ENCODE peak calls at places on chromosomes 7 and 10, in seven cellular contexts. One of them, this sample, is unnamed.

GRCh38 chr10:29411666-29412335 is 122.9 kb downstream of the LYZL1 start:
- DNase-seq in fibroblast of mammary gland: no peak
- DNase-seq in tibial nerve: no peak
- DNase-seq in foreskin fibroblast: no peak
- DNase-seq in HFF-Myc: no peak
- DNase-seq in GM06990: no peak
- DNase-seq in choroid plexus epithelial cell: peak
- DNase-seq in this sample: no peak

GRCh38 chr10:51244739-51245138 is 170.5 kb downstream of the PRKG1 start:
- DNase-seq in fibroblast of mammary gland: peak
- DNase-seq in tibial nerve: no peak
- DNase-seq in foreskin fibroblast: peak
- DNase-seq in HFF-Myc: no peak
- DNase-seq in GM06990: no peak
- DNase-seq in choroid plexus epithelial cell: peak
- DNase-seq in this sample: no peak

GRCh38 chr7:130667593-130668257 is 823 bp downstream of the COPG2 start:
- DNase-seq in fibroblast of mammary gland: peak
- DNase-seq in tibial nerve: peak
- DNase-seq in foreskin fibroblast: peak
- DNase-seq in HFF-Myc: no peak
- DNase-seq in GM06990: no peak
- DNase-seq in choroid plexus epithelial cell: no peak
- DNase-seq in this sample: no peak

GRCh38 chr7:82050134-82050533 is 280.3 kb upstream of the HGF start:
- DNase-seq in fibroblast of mammary gland: peak
- DNase-seq in tibial nerve: no peak
- DNase-seq in foreskin fibroblast: peak
- DNase-seq in HFF-Myc: peak
- DNase-seq in GM06990: no peak
- DNase-seq in choroid plexus epithelial cell: peak
- DNase-seq in this sample: no peak

GRCh38 chr10:123790132-123790885 is 101.3 kb downstream of the CPXM2 start:
- DNase-seq in fibroblast of mammary gland: no peak
- DNase-seq in tibial nerve: no peak
- DNase-seq in foreskin fibroblast: no peak
- DNase-seq in HFF-Myc: no peak
- DNase-seq in GM06990: no peak
- DNase-seq in choroid plexus epithelial cell: no peak
- DNase-seq in this sample: no peak

GRCh38 chr7:26112341-26112740 is 39.7 kb upstream of the NFE2L3 start:
- DNase-seq in fibroblast of mammary gland: no peak
- DNase-seq in tibial nerve: no peak
- DNase-seq in foreskin fibroblast: no peak
- DNase-seq in HFF-Myc: no peak
- DNase-seq in GM06990: no peak
- DNase-seq in choroid plexus epithelial cell: no peak
- DNase-seq in this sample: no peak

GRCh38 chr7:94602181-94602580 is 53.8 kb downstream of the SGCE start:
- DNase-seq in fibroblast of mammary gland: peak
- DNase-seq in tibial nerve: no peak
- DNase-seq in foreskin fibroblast: peak
- DNase-seq in HFF-Myc: no peak
- DNase-seq in GM06990: no peak
- DNase-seq in choroid plexus epithelial cell: peak
- DNase-seq in this sample: no peak

GRCh38 chr10:16787361-16787791 is 29.8 kb downstream of the RSU1 start:
- DNase-seq in fibroblast of mammary gland: no peak
- DNase-seq in tibial nerve: no peak
- DNase-seq in foreskin fibroblast: no peak
- DNase-seq in HFF-Myc: no peak
- DNase-seq in GM06990: no peak
- DNase-seq in choroid plexus epithelial cell: no peak
- DNase-seq in this sample: peak

GRCh38 chr10:129397198-129397974 is 69.7 kb upstream of the MGMT start:
- DNase-seq in fibroblast of mammary gland: no peak
- DNase-seq in tibial nerve: no peak
- DNase-seq in foreskin fibroblast: no peak
- DNase-seq in HFF-Myc: no peak
- DNase-seq in GM06990: no peak
- DNase-seq in choroid plexus epithelial cell: no peak
- DNase-seq in this sample: no peak

GRCh38 chr10:86715836-86716235 is 40.6 kb upstream of the BMPR1A start:
- DNase-seq in fibroblast of mammary gland: no peak
- DNase-seq in tibial nerve: no peak
- DNase-seq in foreskin fibroblast: no peak
- DNase-seq in HFF-Myc: no peak
- DNase-seq in GM06990: no peak
- DNase-seq in choroid plexus epithelial cell: no peak
- DNase-seq in this sample: no peak

DNA sequence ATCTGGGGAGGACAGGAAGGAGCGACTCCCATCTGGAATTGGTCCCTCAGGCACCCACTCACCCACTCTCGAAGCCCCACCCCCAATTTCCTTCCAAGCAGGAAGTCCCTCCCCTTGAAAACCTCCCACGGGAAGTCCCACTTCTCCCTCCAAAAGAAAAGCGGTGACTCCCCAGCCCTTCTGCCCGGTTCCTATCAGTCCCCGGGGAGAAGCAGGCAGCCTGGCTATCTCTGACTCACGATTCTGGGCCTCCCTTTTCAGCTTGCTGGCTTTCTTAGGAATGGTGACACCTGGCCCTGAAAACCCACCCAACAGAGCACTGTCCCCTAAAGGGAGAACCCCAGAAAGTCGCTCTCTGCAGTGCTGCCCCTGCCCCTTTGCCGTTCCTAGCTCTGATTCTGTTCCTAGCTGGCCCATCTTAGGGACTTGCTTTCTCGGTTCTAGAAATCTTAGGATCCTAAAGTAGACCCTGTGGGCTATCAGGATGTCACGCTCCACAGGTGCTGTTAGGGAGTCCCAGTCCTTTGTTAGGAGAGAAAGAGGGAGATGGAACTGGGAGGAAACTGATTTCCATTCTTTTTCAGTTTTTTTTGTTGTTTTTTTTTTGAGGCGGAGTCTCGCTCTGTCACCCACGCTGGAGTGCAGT is 6.0 kb downstream of the TSC22D4 start:
- DNase-seq in fibroblast of mammary gland: peak
- DNase-seq in tibial nerve: no peak
- DNase-seq in foreskin fibroblast: peak
- DNase-seq in HFF-Myc: no peak
- DNase-seq in GM06990: no peak
- DNase-seq in choroid plexus epithelial cell: peak
- DNase-seq in this sample: no peak
- H3K4me3 ChIP-seq in fibroblast of mammary gland: no peak
- H3K4me3 ChIP-seq in tibial nerve: no peak
- H3K4me3 ChIP-seq in foreskin fibroblast: no peak
- H3K4me3 ChIP-seq in HFF-Myc: no peak
- H3K4me3 ChIP-seq in GM06990: no peak
- H3K4me3 ChIP-seq in choroid plexus epithelial cell: no peak
- H3K4me3 ChIP-seq in this sample: no peak

GRCh38 chr10:70053212-70053895 is 708 bp downstream of the MACROH2A2 start:
- DNase-seq in fibroblast of mammary gland: no peak
- DNase-seq in tibial nerve: no peak
- DNase-seq in foreskin fibroblast: peak
- DNase-seq in HFF-Myc: no peak
- DNase-seq in GM06990: no peak
- DNase-seq in choroid plexus epithelial cell: peak
- DNase-seq in this sample: no peak
- H3K4me3 ChIP-seq in fibroblast of mammary gland: peak
- H3K4me3 ChIP-seq in tibial nerve: peak
- H3K4me3 ChIP-seq in foreskin fibroblast: peak
- H3K4me3 ChIP-seq in HFF-Myc: peak
- H3K4me3 ChIP-seq in GM06990: no peak
- H3K4me3 ChIP-seq in choroid plexus epithelial cell: peak
- H3K4me3 ChIP-seq in this sample: peak

GRCh38 chr7:90727412-90727811 is 131.3 kb downstream of the CDK14 start:
- DNase-seq in fibroblast of mammary gland: no peak
- DNase-seq in tibial nerve: no peak
- DNase-seq in foreskin fibroblast: no peak
- DNase-seq in HFF-Myc: no peak
- DNase-seq in GM06990: no peak
- DNase-seq in choroid plexus epithelial cell: no peak
- DNase-seq in this sample: no peak
- H3K4me3 ChIP-seq in fibroblast of mammary gland: no peak
- H3K4me3 ChIP-seq in tibial nerve: no peak
- H3K4me3 ChIP-seq in foreskin fibroblast: no peak
- H3K4me3 ChIP-seq in HFF-Myc: no peak
- H3K4me3 ChIP-seq in GM06990: peak
- H3K4me3 ChIP-seq in choroid plexus epithelial cell: no peak
- H3K4me3 ChIP-seq in this sample: no peak

GRCh38 chr7:65907501-65908198 is 34.8 kb downstream of the VKORC1L1 start:
- DNase-seq in fibroblast of mammary gland: no peak
- DNase-seq in tibial nerve: no peak
- DNase-seq in foreskin fibroblast: no peak
- DNase-seq in HFF-Myc: no peak
- DNase-seq in GM06990: no peak
- DNase-seq in choroid plexus epithelial cell: peak
- DNase-seq in this sample: no peak
- H3K4me3 ChIP-seq in fibroblast of mammary gland: no peak
- H3K4me3 ChIP-seq in tibial nerve: no peak
- H3K4me3 ChIP-seq in foreskin fibroblast: no peak
- H3K4me3 ChIP-seq in HFF-Myc: no peak
- H3K4me3 ChIP-seq in GM06990: no peak
- H3K4me3 ChIP-seq in choroid plexus epithelial cell: no peak
- H3K4me3 ChIP-seq in this sample: no peak

DNA sequence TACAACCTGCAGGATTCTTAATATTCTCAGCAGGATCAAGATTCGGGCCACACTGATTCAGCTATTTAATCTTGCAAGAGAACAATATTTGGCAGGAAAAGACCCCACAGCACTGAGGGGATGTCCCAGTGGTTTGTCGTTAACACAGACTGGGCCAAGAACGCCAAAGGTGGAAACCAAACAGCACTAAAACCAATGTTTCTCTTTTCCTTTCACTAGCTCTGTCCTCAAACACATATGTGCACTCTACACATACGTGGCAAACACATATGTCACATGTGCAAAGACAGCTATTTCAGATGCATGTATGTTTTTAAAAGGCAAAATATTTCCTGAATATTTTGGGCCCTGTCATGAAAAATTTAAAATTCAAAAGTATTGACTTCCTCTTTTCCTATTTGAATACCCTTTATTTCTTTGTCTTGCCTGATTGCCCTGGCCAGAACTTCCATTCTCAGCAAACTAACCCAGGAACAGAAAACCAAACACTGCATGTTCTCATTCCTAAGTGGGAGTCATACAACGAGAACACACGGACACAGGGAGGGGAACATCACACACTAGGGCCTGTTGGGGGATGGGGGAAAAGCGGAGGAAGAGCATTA is 51.7 kb upstream of the NEBL start:
- DNase-seq in fibroblast of mammary gland: no peak
- DNase-seq in tibial nerve: no peak
- DNase-seq in foreskin fibroblast: no peak
- DNase-seq in HFF-Myc: no peak
- DNase-seq in GM06990: no peak
- DNase-seq in choroid plexus epithelial cell: no peak
- DNase-seq in this sample: no peak
- H3K4me3 ChIP-seq in fibroblast of mammary gland: no peak
- H3K4me3 ChIP-seq in tibial nerve: no peak
- H3K4me3 ChIP-seq in foreskin fibroblast: no peak
- H3K4me3 ChIP-seq in HFF-Myc: no peak
- H3K4me3 ChIP-seq in GM06990: no peak
- H3K4me3 ChIP-seq in choroid plexus epithelial cell: no peak
- H3K4me3 ChIP-seq in this sample: no peak

GRCh38 chr7:155787171-155787851 is 25.0 kb downstream of the SHH start:
- DNase-seq in fibroblast of mammary gland: no peak
- DNase-seq in tibial nerve: no peak
- DNase-seq in foreskin fibroblast: peak
- DNase-seq in HFF-Myc: no peak
- DNase-seq in GM06990: no peak
- DNase-seq in choroid plexus epithelial cell: peak
- DNase-seq in this sample: no peak
- H3K4me3 ChIP-seq in fibroblast of mammary gland: peak
- H3K4me3 ChIP-seq in tibial nerve: peak
- H3K4me3 ChIP-seq in foreskin fibroblast: peak
- H3K4me3 ChIP-seq in HFF-Myc: peak
- H3K4me3 ChIP-seq in GM06990: no peak
- H3K4me3 ChIP-seq in choroid plexus epithelial cell: peak
- H3K4me3 ChIP-seq in this sample: no peak

GRCh38 chr7:77197135-77197534 is 2.5 kb downstream of the FGL2 start:
- DNase-seq in fibroblast of mammary gland: no peak
- DNase-seq in tibial nerve: no peak
- DNase-seq in foreskin fibroblast: no peak
- DNase-seq in HFF-Myc: no peak
- DNase-seq in GM06990: no peak
- DNase-seq in choroid plexus epithelial cell: no peak
- DNase-seq in this sample: no peak

GRCh38 chr7:77200542-77200941 is 923 bp upstream of the FGL2 start:
- DNase-seq in fibroblast of mammary gland: no peak
- DNase-seq in tibial nerve: no peak
- DNase-seq in foreskin fibroblast: no peak
- DNase-seq in HFF-Myc: no peak
- DNase-seq in GM06990: no peak
- DNase-seq in choroid plexus epithelial cell: no peak
- DNase-seq in this sample: no peak

GRCh38 chr7:77202544-77202976 is 2.9 kb upstream of the FGL2 start:
- DNase-seq in fibroblast of mammary gland: no peak
- DNase-seq in tibial nerve: no peak
- DNase-seq in foreskin fibroblast: no peak
- DNase-seq in HFF-Myc: no peak
- DNase-seq in GM06990: peak
- DNase-seq in choroid plexus epithelial cell: no peak
- DNase-seq in this sample: no peak

DNA sequence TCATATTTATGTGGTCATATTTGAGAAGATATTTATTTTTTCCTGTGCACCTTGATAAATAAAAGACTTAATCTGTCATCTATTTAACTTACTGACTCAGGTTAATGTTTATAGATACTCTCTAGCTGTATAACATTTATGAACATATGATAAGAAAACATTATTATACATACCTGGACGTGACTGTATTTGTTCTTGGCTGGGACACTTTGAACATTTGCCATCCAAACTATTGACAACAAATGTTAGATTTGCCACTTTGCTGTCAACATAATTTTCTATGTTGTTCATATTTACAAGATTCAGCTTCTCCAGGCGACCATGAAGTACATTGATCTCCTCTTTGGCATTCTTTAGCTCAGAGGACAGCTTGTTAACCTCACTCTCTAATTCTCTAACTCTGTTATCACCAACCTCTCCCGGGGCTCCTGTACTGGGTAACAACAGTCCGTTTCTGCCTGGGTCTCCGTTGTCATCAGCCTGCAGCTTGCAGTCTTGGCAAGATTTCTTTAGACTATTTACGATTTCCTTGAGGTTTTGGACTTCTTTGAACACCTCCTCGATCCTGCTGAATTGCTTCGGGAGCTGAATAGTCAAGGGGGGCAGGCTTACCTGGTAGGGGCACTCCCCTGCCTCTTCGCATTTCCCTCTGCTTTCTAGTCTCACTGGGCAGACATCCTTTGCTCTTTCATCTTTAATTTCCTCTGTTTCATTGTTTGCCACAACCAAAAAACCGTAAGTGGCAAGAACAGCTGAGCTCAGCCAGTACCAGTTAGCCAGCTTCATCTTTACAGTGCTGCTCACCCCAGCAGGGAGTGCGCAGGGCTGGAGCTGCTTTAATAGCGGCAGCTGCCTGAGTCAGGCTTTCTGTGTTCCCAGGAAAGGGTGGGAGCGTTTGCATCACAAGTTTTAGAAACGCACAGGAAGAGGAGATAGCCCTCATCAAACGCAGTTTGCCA is at the start of gene FGL2:
- DNase-seq in fibroblast of mammary gland: peak
- DNase-seq in tibial nerve: peak
- DNase-seq in foreskin fibroblast: peak
- DNase-seq in HFF-Myc: no peak
- DNase-seq in GM06990: no peak
- DNase-seq in choroid plexus epithelial cell: peak
- DNase-seq in this sample: peak
- H3K4me3 ChIP-seq in fibroblast of mammary gland: peak
- H3K4me3 ChIP-seq in tibial nerve: peak
- H3K4me3 ChIP-seq in foreskin fibroblast: no peak
- H3K4me3 ChIP-seq in HFF-Myc: no peak
- H3K4me3 ChIP-seq in GM06990: peak
- H3K4me3 ChIP-seq in choroid plexus epithelial cell: peak
- H3K4me3 ChIP-seq in this sample: peak

GRCh38 chr7:84277628-84278224 is 83.1 kb upstream of the SEMA3A start:
- DNase-seq in fibroblast of mammary gland: no peak
- DNase-seq in tibial nerve: no peak
- DNase-seq in foreskin fibroblast: no peak
- DNase-seq in HFF-Myc: no peak
- DNase-seq in GM06990: no peak
- DNase-seq in choroid plexus epithelial cell: peak
- DNase-seq in this sample: no peak
- H3K4me3 ChIP-seq in fibroblast of mammary gland: no peak
- H3K4me3 ChIP-seq in tibial nerve: no peak
- H3K4me3 ChIP-seq in foreskin fibroblast: no peak
- H3K4me3 ChIP-seq in HFF-Myc: no peak
- H3K4me3 ChIP-seq in GM06990: no peak
- H3K4me3 ChIP-seq in choroid plexus epithelial cell: no peak
- H3K4me3 ChIP-seq in this sample: no peak